ENCODE peak calls at places on chromosomes 2 and 18, in nine cellular contexts. A, H, J, E, Z, G, I, K and B are unnamed samples.

GRCh38 chr2:118729760-118730159 is 117.7 kb downstream of the EN1 start:
- DNase-seq in A (no peak), H (no peak), J (no peak), E (no peak), Z (no peak), G (no peak), I (no peak), K (no peak), B (no peak)

GRCh38 chr2:231037202-231037730 is at the start of gene C2orf72:
- DNase-seq in A (no peak), H (no peak), J (no peak), E (no peak), Z (no peak), G (no peak), I (no peak), K (peak; percentile 47), B (peak; percentile 42)

GRCh38 chr2:52976132-52976949 is 791.3 kb upstream of the CHAC2 start:
- DNase-seq in A (no peak), H (no peak), J (no peak), E (no peak), Z (no peak), G (no peak), I (peak; percentile 37), K (peak; percentile 3), B (no peak)

GRCh38 chr2:22360735-22361374 is 1024.1 kb upstream of the KLHL29 start:
- DNase-seq in A (no peak), H (no peak), J (no peak), E (no peak), Z (no peak), G (no peak), I (no peak), K (no peak), B (no peak)

GRCh38 chr2:5946210-5947118 is 254.3 kb downstream of the SOX11 start:
- DNase-seq in A (no peak), H (no peak), J (no peak), E (no peak), Z (no peak), G (no peak), I (no peak), K (no peak), B (no peak)

GRCh38 chr2:23602113-23602512 is 217.1 kb downstream of the KLHL29 start:
- DNase-seq in A (peak; percentile 55), H (peak; percentile 89), J (no peak), E (no peak), Z (no peak), G (no peak), I (peak; percentile 81), K (peak; percentile 41), B (peak; percentile 64)

GRCh38 chr2:28716265-28716865 is 35.3 kb upstream of the PPP1CB start:
- DNase-seq in A (peak; percentile 54), H (peak; percentile 84), J (peak; percentile 93), E (peak; percentile 69), Z (no peak), G (no peak), I (peak; percentile 98), K (peak; percentile 83), B (peak; percentile 50)

GRCh38 chr2:60438136-60438535 is 115.3 kb downstream of the BCL11A start:
- DNase-seq in A (no peak), H (no peak), J (no peak), E (no peak), Z (no peak), G (no peak), I (no peak), K (no peak), B (no peak)

GRCh38 chr2:240289701-240290431 is 145.6 kb upstream of the GPC1 start:
- DNase-seq in A (no peak), H (no peak), J (no peak), E (no peak), Z (no peak), G (no peak), I (no peak), K (no peak), B (no peak)

GRCh38 chr18:72878143-72878542 is 10.4 kb upstream of the NETO1 start:
- DNase-seq in A (no peak), H (no peak), J (no peak), E (no peak), Z (no peak), G (no peak), I (no peak), K (no peak), B (no peak)

GRCh38 chr2:233798335-233799086 is 20.4 kb downstream of the MROH2A start:
- DNase-seq in A (no peak), H (no peak), J (no peak), E (no peak), Z (no peak), G (no peak), I (no peak), K (no peak), B (no peak)

GRCh38 chr2:131543385-131543891 is 15.8 kb downstream of the CCDC74A start:
- DNase-seq in A (no peak), H (no peak), J (no peak), E (no peak), Z (no peak), G (no peak), I (no peak), K (no peak), B (no peak)

GRCh38 chr2:200377774-200378336 is 71.4 kb downstream of the SPATS2L start:
- DNase-seq in A (peak; percentile 54), H (no peak), J (peak; percentile 34), E (no peak), Z (no peak), G (no peak), I (no peak), K (no peak), B (no peak)

GRCh38 chr2:63840785-63841253 is 877 bp upstream of the UGP2 start:
- DNase-seq in A (peak; percentile 99), H (peak; percentile 99), J (peak; percentile 99), E (peak; percentile 98), Z (peak; percentile 98), G (peak; percentile 93), I (peak; percentile 97), K (peak; percentile 97), B (peak; percentile 81)

GRCh38 chr18:34773961-34774754 is 64.1 kb downstream of the DTNA start:
- DNase-seq in A (peak; percentile 27), H (peak; percentile 29), J (no peak), E (no peak), Z (peak; percentile 52), G (no peak), I (peak; percentile 64), K (no peak), B (no peak)

GRCh38 chr2:132757676-132758075 is 87.7 kb upstream of the LYPD1 start:
- DNase-seq in A (no peak), H (no peak), J (no peak), E (no peak), Z (no peak), G (no peak), I (peak; percentile 77), K (no peak), B (no peak)

GRCh38 chr2:150486539-150487484 is 655 bp downstream of the RND3 start:
- DNase-seq in A (peak; percentile 54), H (peak; percentile 44), J (peak; percentile 51), E (peak; percentile 48), Z (peak; percentile 51), G (no peak), I (peak; percentile 24), K (no peak), B (no peak)

GRCh38 chr2:85998071-85998991 is 107.4 kb downstream of the POLR1A start:
- DNase-seq in A (peak; percentile 24), H (peak; percentile 53), J (no peak), E (peak; percentile 64), Z (peak; percentile 58), G (no peak), I (peak; percentile 56), K (no peak), B (no peak)

GRCh38 chr2:86000938-86001312 is 104.8 kb downstream of the POLR1A start:
- DNase-seq in A (no peak), H (no peak), J (no peak), E (no peak), Z (no peak), G (no peak), I (no peak), K (no peak), B (no peak)

GRCh38 chr2:85997016-85997970 is 108.4 kb downstream of the POLR1A start:
- DNase-seq in A (no peak), H (peak; percentile 79), J (peak; percentile 30), E (peak; percentile 47), Z (peak; percentile 47), G (no peak), I (peak; percentile 16), K (no peak), B (no peak)

GRCh38 chr2:86000131-86000937 is 105.4 kb downstream of the POLR1A start:
- DNase-seq in A (no peak), H (no peak), J (no peak), E (no peak), Z (no peak), G (no peak), I (no peak), K (no peak), B (no peak)

DNA sequence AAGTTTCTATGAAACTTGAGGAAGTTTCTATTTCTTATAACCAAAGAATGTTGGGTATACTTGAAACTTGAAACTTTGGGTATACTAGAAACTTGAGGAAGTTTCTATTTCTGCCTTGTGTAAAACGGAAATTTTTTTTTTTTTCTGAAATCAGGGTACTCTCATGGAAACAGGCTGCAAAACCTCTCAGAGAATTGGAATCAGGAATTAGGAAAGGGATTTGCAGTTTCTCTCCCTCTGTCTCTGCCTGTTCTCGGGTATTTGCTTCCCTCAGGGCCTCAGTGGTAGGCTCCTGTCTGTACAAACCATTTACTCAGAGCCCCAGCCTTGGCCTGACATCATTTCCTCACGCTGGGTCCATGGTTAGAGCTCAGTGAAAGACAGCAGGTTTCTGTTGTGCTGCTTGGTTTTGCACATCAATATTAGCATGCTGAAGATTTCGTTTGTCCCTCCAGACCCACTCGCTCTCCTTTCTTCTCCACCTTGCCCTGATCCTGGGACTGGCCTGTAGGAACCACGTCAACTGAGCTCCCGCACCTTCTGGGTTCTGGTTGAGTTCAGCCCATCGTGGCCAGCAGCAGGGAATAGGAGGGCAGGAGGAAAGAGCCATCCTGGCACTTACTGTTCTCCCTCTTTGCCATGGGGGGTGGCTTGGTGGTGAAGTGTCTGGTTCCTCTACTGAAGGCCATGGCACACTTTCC is 106.4 kb downstream of the POLR1A start:
- DNase-seq in A (peak; percentile 33), H (no peak), J (no peak), E (no peak), Z (no peak), G (no peak), I (peak; percentile 49), K (no peak), B (no peak)
- TF ChIP-seq POLR2A in A (no peak), H (no peak), J (no peak), E (no peak), Z (no peak), G (no peak), I (no peak), K (no peak), B (no peak)

GRCh38 chr2:241617431-241618154 is 19.4 kb downstream of the THAP4 start:
- DNase-seq in A (no peak), H (no peak), J (peak; percentile 33), E (no peak), Z (no peak), G (no peak), I (no peak), K (no peak), B (no peak)
- TF ChIP-seq POLR2A in A (no peak), H (no peak), J (no peak), E (no peak), Z (no peak), G (no peak), I (no peak), K (no peak), B (no peak)

GRCh38 chr2:96552284-96553175 is 16.0 kb downstream of the ARID5A start:
- DNase-seq in A (no peak), H (no peak), J (no peak), E (no peak), Z (no peak), G (no peak), I (no peak), K (no peak), B (no peak)
- TF ChIP-seq POLR2A in A (no peak), H (no peak), J (no peak), E (no peak), Z (no peak), G (no peak), I (no peak), K (no peak), B (no peak)

GRCh38 chr2:207792244-207792785 is 22.6 kb upstream of the FZD5 start:
- DNase-seq in A (no peak), H (no peak), J (peak; percentile 11), E (no peak), Z (no peak), G (no peak), I (peak; percentile 66), K (peak; percentile 82), B (peak; percentile 69)
- TF ChIP-seq POLR2A in A (no peak), H (no peak), J (no peak), E (no peak), Z (no peak), G (no peak), I (no peak), K (no peak), B (peak; percentile 9)